ENCODE peak calls at places on chromosomes 12 and 14, in six cellular contexts. B, H, F, S, Q and G are unnamed samples.
A peak's percentile ranks its signal among the peaks of the same experiment; 100 is the strongest.

GRCh38 chr12:122022393-122023338 is 982 bp downstream of the BCL7A start:
- DNase-seq in H (peak; percentile 79), S (no peak), F (no peak), B (peak; percentile 47), Q (peak; percentile 29), G (no peak)

GRCh38 chr12:102659200-102659911 is 179.0 kb upstream of the IGF1 start:
- DNase-seq in S (no peak), Q (no peak), H (no peak), F (no peak), B (no peak), G (no peak)

GRCh38 chr14:81096656-81097055 is 124.1 kb downstream of the GTF2A1 start:
- DNase-seq in H (no peak), B (no peak), F (no peak), Q (no peak), S (no peak), G (no peak)

GRCh38 chr14:77491056-77491455 is 7.6 kb downstream of the ISM2 start:
- DNase-seq in F (peak; percentile 20), S (no peak), H (no peak), Q (no peak), B (no peak), G (no peak)

GRCh38 chr12:104011265-104011664 is 38.7 kb downstream of the GLT8D2 start:
- DNase-seq in F (no peak), H (no peak), B (no peak), Q (peak; percentile 90), S (no peak), G (peak; percentile 70)

GRCh38 chr12:109759595-109759994 is 46.0 kb downstream of the FAM222A start:
- DNase-seq in B (peak; percentile 11), F (peak; percentile 0), S (peak; percentile 21), Q (no peak), H (no peak), G (no peak)

GRCh38 chr12:131134523-131135310 is 181.0 kb downstream of the ADGRD1 start:
- DNase-seq in B (no peak), Q (no peak), F (no peak), S (peak; percentile 31), H (no peak), G (no peak)

GRCh38 chr12:52181757-52182156 is 10.1 kb downstream of the KRT80 start:
- DNase-seq in B (peak; percentile 36), F (no peak), S (no peak), H (no peak), Q (peak; percentile 71), G (no peak)

GRCh38 chr12:104703372-104703771 is 246.6 kb downstream of the CHST11 start:
- DNase-seq in S (no peak), B (no peak), F (no peak), Q (no peak), H (no peak), G (no peak)

GRCh38 chr12:116213885-116214527 is 63.5 kb downstream of the MED13L start:
- DNase-seq in Q (no peak), F (no peak), B (no peak), H (no peak), S (no peak), G (no peak)

GRCh38 chr14:97329701-97330100 is 532.5 kb downstream of the VRK1 start:
- DNase-seq in Q (no peak), H (no peak), S (no peak), B (no peak), F (no peak), G (no peak)

GRCh38 chr12:63362801-63363200 is 211.8 kb upstream of the AVPR1A start:
- DNase-seq in F (no peak), B (no peak), Q (no peak), H (no peak), S (no peak), G (peak; percentile 5)

GRCh38 chr14:104437703-104438102 is 141.9 kb upstream of the C14orf180 start:
- DNase-seq in S (no peak), F (no peak), H (no peak), Q (no peak), B (no peak), G (no peak)

GRCh38 chr12:118237908-118238307 is 102.0 kb downstream of the PEBP1 start:
- DNase-seq in B (no peak), Q (peak; percentile 6), F (no peak), S (no peak), H (no peak), G (no peak)

GRCh38 chr12:48940181-48940580 is 14.9 kb upstream of the FKBP11 start:
- DNase-seq in Q (no peak), S (no peak), B (no peak), F (no peak), H (no peak), G (no peak)

GRCh38 chr14:68377459-68377858 is 415.4 kb downstream of the ZFP36L1 start:
- DNase-seq in Q (peak; percentile 68), H (peak; percentile 56), S (peak; percentile 50), F (peak; percentile 61), B (no peak), G (no peak)

GRCh38 chr12:105418821-105419291 is 88.4 kb downstream of the C12orf75 start:
- DNase-seq in F (no peak), B (no peak), Q (no peak), H (no peak), S (no peak), G (peak; percentile 47)

GRCh38 chr12:74229671-74230070 is 308.0 kb upstream of the ATXN7L3B start:
- DNase-seq in Q (no peak), H (no peak), F (no peak), B (no peak), S (no peak), G (no peak)

GRCh38 chr12:85951823-85952222 is 77.7 kb downstream of the NTS start:
- DNase-seq in Q (peak; percentile 19), H (no peak), B (no peak), S (no peak), F (no peak), G (no peak)

GRCh38 chr12:89951050-89951693 is 242.5 kb upstream of the ATP2B1 start:
- DNase-seq in Q (no peak), S (no peak), B (no peak), F (peak; percentile 77), H (no peak), G (no peak)

GRCh38 chr14:93276031-93276716 is 56.7 kb downstream of the BTBD7 start:
- DNase-seq in Q (no peak), B (no peak), H (no peak), S (no peak), F (no peak), G (no peak)

GRCh38 chr14:58362798-58363412 is 32.8 kb upstream of the TOMM20L start:
- DNase-seq in Q (peak; percentile 37), B (no peak), F (no peak), S (no peak), H (peak; percentile 56), G (peak; percentile 9)

GRCh38 chr14:44396226-44396625 is 110.9 kb downstream of the FSCB start:
- DNase-seq in Q (no peak), B (no peak), S (no peak), H (no peak), F (no peak), G (no peak)

GRCh38 chr12:52514471-52515318 is 5.5 kb downstream of the KRT5 start:
- DNase-seq in H (no peak), S (no peak), B (no peak), Q (no peak), F (no peak), G (no peak)

GRCh38 chr12:114018669-114019068 is 52.5 kb upstream of the RBM19 start:
- DNase-seq in B (no peak), Q (peak; percentile 4), H (no peak), S (no peak), F (no peak), G (peak; percentile 19)

GRCh38 chr14:77063581-77064289 is 34.3 kb upstream of the CIPC start:
- DNase-seq in F (no peak), H (no peak), B (no peak), Q (peak; percentile 62), S (peak; percentile 58), G (no peak)

GRCh38 chr12:107131832-107132616 is 38.7 kb upstream of the CRY1 start:
- DNase-seq in S (no peak), H (peak; percentile 46), F (no peak), B (no peak), Q (peak; percentile 73), G (peak; percentile 42)

GRCh38 chr12:46266869-46267617 is 1.8 kb downstream of the SLC38A1 start:
- DNase-seq in S (peak; percentile 76), H (peak; percentile 67), B (peak; percentile 63), Q (peak; percentile 74), F (peak; percentile 80), G (no peak)

GRCh38 chr14:53855127-53855526 is 101.5 kb downstream of the BMP4 start:
- DNase-seq in F (no peak), B (no peak), Q (no peak), H (no peak), S (no peak), G (no peak)

GRCh38 chr12:95583933-95584332 is 32.7 kb upstream of the USP44 start:
- DNase-seq in H (no peak), F (no peak), B (no peak), S (no peak), Q (no peak), G (no peak)

GRCh38 chr14:52649511-52649910 is 45.8 kb downstream of the ERO1A start:
- DNase-seq in Q (no peak), H (no peak), S (no peak), F (no peak), B (no peak), G (no peak)

GRCh38 chr14:52650774-52651173 is 44.6 kb downstream of the ERO1A start:
- DNase-seq in B (no peak), F (no peak), H (no peak), Q (no peak), S (no peak), G (no peak)
- TF ChIP-seq CTCF in B (no peak), F (no peak), H (no peak), Q (peak; percentile 8), S (no peak), G (no peak)

GRCh38 chr14:99352688-99353280 is 80.8 kb upstream of the BCL11B start:
- DNase-seq in H (no peak), F (no peak), Q (no peak), S (no peak), B (no peak), G (no peak)

GRCh38 chr14:99348816-99349609 is 77.0 kb upstream of the BCL11B start:
- DNase-seq in H (no peak), B (no peak), Q (no peak), S (no peak), F (no peak), G (no peak)

GRCh38 chr14:99349721-99350495 is 77.9 kb upstream of the BCL11B start:
- DNase-seq in Q (no peak), F (no peak), S (no peak), H (no peak), B (no peak), G (no peak)

GRCh38 chr14:99350751-99351150 is 78.8 kb upstream of the BCL11B start:
- DNase-seq in F (no peak), S (no peak), B (no peak), Q (no peak), H (no peak), G (no peak)

GRCh38 chr14:99351166-99352007 is 79.4 kb upstream of the BCL11B start:
- DNase-seq in B (no peak), H (no peak), S (no peak), F (no peak), Q (no peak), G (no peak)
- TF ChIP-seq CTCF in B (no peak), H (peak; percentile 30), S (no peak), F (no peak), Q (no peak), G (peak; percentile 3)

GRCh38 chr12:58833844-58834243 is 86.5 kb downstream of the LRIG3 start:
- DNase-seq in F (no peak), B (no peak), H (no peak), S (no peak), Q (peak; percentile 9), G (no peak)
- TF ChIP-seq CTCF in F (no peak), B (no peak), H (no peak), S (peak; percentile 7), Q (no peak), G (no peak)

GRCh38 chr12:75437564-75437963 is 43.0 kb upstream of the GLIPR1 start:
- DNase-seq in F (no peak), S (no peak), B (no peak), H (peak; percentile 29), Q (peak; percentile 69), G (no peak)
- TF ChIP-seq CTCF in F (peak; percentile 7), S (no peak), B (no peak), H (peak; percentile 65), Q (peak; percentile 65), G (peak; percentile 6)